ENCODE peak calls at places on chromosomes 5 and 9, in nine cellular contexts. L is body of pancreas, K is HL-60, S is vagina, D is hepatocyte, N is transverse colon, M is K562, A is fibroblast of pulmonary artery, J is mesothelial cell of epicardium. V is an unnamed sample.

GRCh38 chr9:70954607-70955143 is 166.7 kb downstream of the TRPM3 start:
- DNase-seq in L (no peak), K (no peak), S (no peak), D (no peak), N (no peak), M (no peak), A (no peak), J (no peak), V (no peak)

GRCh38 chr5:95847261-95847592 is 24.7 kb upstream of the GLRX start:
- DNase-seq in L (no peak), K (no peak), S (no peak), D (no peak), N (no peak), M (no peak), A (no peak), J (no peak), V (no peak)

GRCh38 chr5:128276537-128277216 is 193.1 kb downstream of the SLC12A2 start:
- DNase-seq in L (no peak), K (no peak), S (no peak), D (peak), N (no peak), M (no peak), A (peak), J (no peak), V (no peak)

GRCh38 chr9:26033346-26033745 is 355.1 kb upstream of the TUSC1 start:
- DNase-seq in L (no peak), K (no peak), S (no peak), D (no peak), N (no peak), M (no peak), A (peak), J (no peak), V (no peak)

GRCh38 chr5:74464512-74465209 is 175.9 kb downstream of the ENC1 start:
- DNase-seq in L (no peak), K (no peak), S (no peak), D (no peak), N (no peak), M (no peak), A (peak), J (no peak), V (no peak)

GRCh38 chr9:111161015-111161415 is 122.7 kb upstream of the LPAR1 start:
- DNase-seq in L (no peak), K (no peak), S (no peak), D (no peak), N (no peak), M (no peak), A (peak), J (no peak), V (no peak)

GRCh38 chr5:133247145-133247709 is 195.4 kb downstream of the HSPA4 start:
- DNase-seq in L (no peak), K (no peak), S (no peak), D (no peak), N (no peak), M (peak), A (no peak), J (no peak), V (no peak)

GRCh38 chr5:145495741-145496140 is 339.4 kb downstream of the PRELID2 start:
- DNase-seq in L (no peak), K (no peak), S (no peak), D (peak), N (no peak), M (no peak), A (peak), J (no peak), V (no peak)

GRCh38 chr9:108272350-108272899 is 583.4 kb downstream of the ACTL7B start:
- DNase-seq in L (peak), K (peak), S (no peak), D (peak), N (peak), M (peak), A (peak), J (no peak), V (peak)

GRCh38 chr5:81422671-81423070 is 28.7 kb upstream of the ACOT12 start:
- DNase-seq in L (no peak), K (no peak), S (no peak), D (peak), N (no peak), M (no peak), A (peak), J (no peak), V (no peak)

GRCh38 chr5:55592388-55593114 is 57.8 kb upstream of the PLPP1 start:
- DNase-seq in L (no peak), K (no peak), S (no peak), D (no peak), N (no peak), M (no peak), A (no peak), J (no peak), V (no peak)
- TF ChIP-seq CTCF in L (no peak), K (no peak), S (no peak), D (no peak), N (no peak), M (no peak), A (no peak), J (no peak), V (no peak)

GRCh38 chr5:102792705-102793104 is 37.6 kb downstream of the PAM start:
- DNase-seq in L (no peak), K (no peak), S (no peak), D (no peak), N (no peak), M (peak), A (peak), J (no peak), V (no peak)
- TF ChIP-seq CTCF in L (peak), K (no peak), S (no peak), D (peak), N (no peak), M (peak), A (peak), J (no peak), V (no peak)

GRCh38 chr5:174423538-174423937 is 300.8 kb upstream of the MSX2 start:
- DNase-seq in L (no peak), K (no peak), S (peak), D (no peak), N (no peak), M (no peak), A (no peak), J (no peak), V (no peak)

GRCh38 chr5:174425271-174425963 is 299.0 kb upstream of the MSX2 start:
- DNase-seq in L (peak), K (no peak), S (peak), D (peak), N (no peak), M (no peak), A (no peak), J (no peak), V (no peak)

GRCh38 chr5:174425964-174426290 is 298.5 kb upstream of the MSX2 start:
- DNase-seq in L (no peak), K (no peak), S (no peak), D (no peak), N (no peak), M (no peak), A (no peak), J (no peak), V (no peak)

GRCh38 chr5:174426388-174426787 is 298.0 kb upstream of the MSX2 start:
- DNase-seq in L (no peak), K (no peak), S (no peak), D (no peak), N (no peak), M (no peak), A (no peak), J (no peak), V (no peak)

DNA sequence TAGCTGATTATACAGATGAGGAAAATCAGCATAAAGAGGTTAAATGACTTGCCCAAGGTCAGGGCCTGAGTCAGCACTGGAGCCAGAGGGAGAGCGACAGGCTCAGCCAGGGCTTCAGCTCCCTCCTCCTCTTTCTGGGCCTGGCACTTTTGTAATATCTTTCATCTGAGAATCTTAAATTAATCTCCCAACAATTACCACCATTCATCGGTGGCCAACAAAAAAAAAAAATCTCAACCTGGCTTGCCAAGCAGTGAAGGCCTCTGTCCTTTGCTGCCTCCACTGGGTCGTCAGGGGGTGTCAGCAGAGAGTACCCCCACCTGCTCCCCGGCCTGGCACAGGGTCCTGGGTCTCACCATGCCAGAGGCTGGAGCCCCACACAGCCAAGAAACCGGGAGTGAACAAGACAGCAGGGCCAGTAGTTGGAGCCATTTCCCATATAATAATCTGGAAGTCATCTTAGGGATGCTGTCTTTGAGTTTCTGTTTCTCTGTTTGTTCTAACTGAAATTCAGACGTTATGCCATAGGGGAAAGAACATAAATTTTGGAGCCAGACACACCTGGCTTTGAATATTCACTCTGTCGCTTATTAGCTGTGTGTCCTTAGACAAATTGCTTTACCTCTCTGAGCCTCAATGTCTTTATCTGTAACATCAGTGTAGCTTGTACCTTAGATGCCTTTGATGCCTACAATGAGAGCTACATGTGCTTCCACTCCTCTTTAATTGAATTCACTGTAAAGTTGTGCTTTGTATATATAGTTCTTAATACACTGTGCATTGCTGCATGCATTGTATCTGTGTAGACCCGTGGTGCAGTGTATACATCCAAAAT is 299.9 kb upstream of the MSX2 start:
- DNase-seq in L (peak), K (no peak), S (peak), D (no peak), N (no peak), M (no peak), A (no peak), J (no peak), V (no peak)
- TF ChIP-seq CTCF in L (no peak), K (no peak), S (no peak), D (peak), N (no peak), M (no peak), A (no peak), J (no peak), V (no peak)

GRCh38 chr5:36459191-36460135 is 146.9 kb upstream of the SLC1A3 start:
- DNase-seq in L (no peak), K (peak), S (no peak), D (no peak), N (no peak), M (peak), A (no peak), J (no peak), V (no peak)

GRCh38 chr5:36458746-36459145 is 147.7 kb upstream of the SLC1A3 start:
- DNase-seq in L (no peak), K (no peak), S (no peak), D (no peak), N (no peak), M (no peak), A (no peak), J (no peak), V (no peak)

GRCh38 chr5:36457511-36458260 is 148.7 kb upstream of the SLC1A3 start:
- DNase-seq in L (no peak), K (no peak), S (no peak), D (no peak), N (no peak), M (no peak), A (peak), J (no peak), V (no peak)

DNA sequence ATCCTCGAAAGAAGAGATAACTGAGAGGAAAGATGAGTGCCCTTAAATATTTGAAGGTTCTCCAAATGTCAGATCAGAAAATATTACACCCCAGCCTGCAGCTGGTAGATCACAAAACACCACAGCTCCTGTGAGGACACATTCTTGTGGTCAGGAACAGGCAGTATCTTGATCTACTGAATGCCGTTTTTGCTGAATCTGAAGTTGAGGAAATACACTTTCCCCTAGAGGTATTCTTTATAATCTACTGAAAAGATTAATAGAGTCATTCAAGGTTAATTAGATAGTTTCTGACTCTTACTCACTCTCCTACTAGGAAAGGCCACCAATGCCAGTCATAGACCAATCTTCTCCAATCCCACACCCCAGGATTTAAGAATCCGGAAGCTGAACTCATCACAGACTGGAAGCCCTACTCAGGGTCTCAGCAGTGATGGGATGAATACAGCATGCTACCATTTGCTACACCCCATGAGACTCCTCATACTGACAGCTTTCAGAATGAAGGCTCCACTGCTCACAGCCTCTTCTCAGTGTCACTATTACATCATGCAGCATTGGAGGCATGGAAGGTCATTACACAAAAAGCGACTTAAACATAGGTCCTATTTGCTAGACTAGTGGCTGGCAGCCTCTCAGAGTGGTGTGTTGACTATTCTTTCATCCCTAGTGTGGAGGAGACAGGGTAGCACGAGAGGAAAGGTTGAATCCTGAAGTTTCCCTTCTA is 143.9 kb upstream of the SLC1A3 start:
- DNase-seq in L (no peak), K (no peak), S (no peak), D (no peak), N (no peak), M (no peak), A (no peak), J (no peak), V (no peak)
- TF ChIP-seq CTCF in L (no peak), K (no peak), S (no peak), D (no peak), N (no peak), M (no peak), A (no peak), J (no peak), V (no peak)

GRCh38 chr5:37838152-37838932 is 1.5 kb downstream of the GDNF start:
- DNase-seq in L (no peak), K (no peak), S (no peak), D (peak), N (no peak), M (no peak), A (peak), J (no peak), V (peak)

GRCh38 chr5:37835400-37835973 is 4.4 kb downstream of the GDNF start:
- DNase-seq in L (no peak), K (no peak), S (no peak), D (no peak), N (no peak), M (no peak), A (no peak), J (no peak), V (no peak)

GRCh38 chr5:37834542-37835399 is 5.1 kb downstream of the GDNF start:
- DNase-seq in L (no peak), K (no peak), S (no peak), D (peak), N (no peak), M (no peak), A (no peak), J (no peak), V (peak)

GRCh38 chr5:37837101-37838032 is 2.5 kb downstream of the GDNF start:
- DNase-seq in L (peak), K (peak), S (no peak), D (peak), N (peak), M (peak), A (peak), J (peak), V (peak)

GRCh38 chr5:37836173-37837100 is 3.4 kb downstream of the GDNF start:
- DNase-seq in L (no peak), K (no peak), S (no peak), D (no peak), N (no peak), M (no peak), A (peak), J (no peak), V (peak)
- TF ChIP-seq CTCF in L (no peak), K (no peak), S (no peak), D (no peak), N (no peak), M (no peak), A (no peak), J (no peak), V (no peak)

DNA sequence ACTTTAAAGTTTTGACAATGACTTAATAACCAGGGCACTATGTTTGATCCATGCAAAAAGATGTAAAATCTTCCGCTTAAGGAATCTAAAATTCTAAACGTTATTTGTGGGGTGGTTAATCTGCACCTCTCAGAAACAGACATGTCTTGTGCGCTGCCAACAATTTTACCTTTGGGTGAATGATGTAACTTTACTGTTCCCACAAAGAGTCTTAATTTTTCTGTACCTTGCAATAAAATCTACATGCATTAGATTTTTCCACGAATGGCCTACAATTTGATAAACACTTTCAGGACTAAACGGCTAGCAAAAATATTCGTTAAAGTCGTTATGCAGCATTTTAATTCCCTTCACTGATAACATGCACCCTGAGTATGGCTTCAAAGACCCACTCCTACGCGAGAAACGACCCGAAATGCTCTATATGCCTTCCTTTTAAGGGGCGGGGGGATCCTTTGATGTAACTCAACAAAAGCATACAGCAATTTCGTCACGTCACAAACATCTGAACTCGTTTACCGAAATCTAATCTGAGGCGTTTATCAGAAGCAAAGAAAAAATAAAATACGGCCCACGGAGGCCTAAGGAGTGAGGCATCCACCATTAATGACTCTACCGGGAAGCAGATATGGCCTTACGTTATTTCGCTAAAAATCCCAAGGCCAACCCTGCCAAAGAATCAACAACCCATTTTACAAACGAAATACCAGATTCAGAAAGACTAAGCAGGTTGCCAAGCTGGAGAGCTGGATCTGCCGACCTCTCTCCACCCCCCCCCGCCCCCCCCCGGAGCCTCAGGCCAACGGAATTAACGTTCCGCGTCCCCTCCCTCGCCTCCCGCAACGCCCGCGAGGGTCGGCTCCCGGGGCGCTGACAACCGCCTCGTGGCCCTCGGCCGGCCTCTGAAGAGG is 607 bp downstream of the AK6 start:
- DNase-seq in L (no peak), K (no peak), S (no peak), D (peak), N (no peak), M (peak), A (peak), J (no peak), V (peak)
- TF ChIP-seq CTCF in L (no peak), K (no peak), S (no peak), D (no peak), N (no peak), M (no peak), A (no peak), J (no peak), V (no peak)

GRCh38 chr9:133424187-133424586 is 2.0 kb downstream of the ADAMTS13 start:
- DNase-seq in L (no peak), K (no peak), S (no peak), D (no peak), N (no peak), M (no peak), A (no peak), J (no peak), V (no peak)

GRCh38 chr9:133419005-133419404 is 1.2 kb upstream of the REXO4 start:
- DNase-seq in L (no peak), K (no peak), S (no peak), D (peak), N (peak), M (peak), A (no peak), J (no peak), V (no peak)

GRCh38 chr9:133423216-133423615 is 1.0 kb downstream of the ADAMTS13 start:
- DNase-seq in L (no peak), K (no peak), S (no peak), D (no peak), N (no peak), M (no peak), A (no peak), J (no peak), V (no peak)

GRCh38 chr9:133420392-133420827 is 1.8 kb upstream of the ADAMTS13 start:
- DNase-seq in L (no peak), K (no peak), S (no peak), D (no peak), N (no peak), M (no peak), A (no peak), J (no peak), V (no peak)

DNA sequence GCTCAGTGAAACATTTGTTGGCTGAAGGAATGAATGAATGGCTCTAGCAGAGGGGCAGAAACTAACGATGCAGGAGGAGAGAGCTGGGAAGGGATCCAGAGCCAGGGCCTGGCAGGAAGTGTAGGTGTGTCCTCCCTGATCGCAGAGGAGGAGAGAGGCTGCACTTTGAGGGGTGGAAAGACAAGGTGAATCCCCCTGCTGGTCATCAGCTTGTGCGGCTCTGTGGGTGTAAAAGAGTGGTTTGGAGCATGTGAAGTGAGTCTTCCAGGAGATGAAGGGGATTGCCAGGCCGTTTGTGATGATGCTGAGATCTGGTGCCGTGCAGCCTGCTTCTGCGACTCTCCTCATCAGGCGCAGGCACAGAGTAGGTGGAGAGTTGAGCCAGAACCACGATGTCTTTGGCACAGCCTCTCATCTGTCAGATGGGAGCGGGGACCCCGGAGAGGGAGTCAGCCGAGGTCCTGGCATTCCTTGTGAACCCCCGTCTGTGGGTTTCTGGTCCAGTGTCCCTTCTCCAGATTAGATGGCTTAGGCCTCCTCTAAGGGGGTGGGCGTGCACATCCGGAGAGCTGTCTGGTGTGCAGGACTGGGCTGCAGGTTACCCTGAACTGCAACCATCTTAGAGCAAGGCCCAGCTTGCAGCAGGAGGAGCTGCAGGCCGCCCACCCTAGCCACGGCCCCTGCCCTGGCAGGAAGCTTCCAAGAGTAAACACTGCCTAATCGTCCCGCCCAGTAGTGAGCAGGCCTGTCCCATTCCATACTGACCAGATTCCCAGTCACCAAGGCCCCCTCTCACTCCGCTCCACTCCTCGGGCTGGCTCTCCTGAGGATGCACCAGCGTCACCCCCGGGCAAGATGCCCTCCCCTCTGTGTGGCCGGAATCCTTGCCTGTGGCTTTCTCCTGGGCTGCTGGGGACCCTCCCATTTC is at the start of gene ADAMTS13:
- DNase-seq in L (no peak), K (no peak), S (no peak), D (no peak), N (no peak), M (peak), A (no peak), J (no peak), V (no peak)
- TF ChIP-seq CTCF in L (no peak), K (no peak), S (no peak), D (peak), N (no peak), M (peak), A (no peak), J (no peak), V (no peak)

V was measured in endothelial cell.